ENCODE peak calls at places on chromosomes 5 and 9, in five cellular contexts. One of them, this sample, is unnamed.

GRCh38 chr5:9108156-9108555 is 437.7 kb downstream of the SEMA5A start:
- DNase-seq in IMR-90: peak
- DNase-seq in CD8-positive, alpha-beta T cell: no peak
- DNase-seq in A673: no peak
- DNase-seq in brain microvascular endothelial cell: no peak
- DNase-seq in this sample: no peak

GRCh38 chr5:180609817-180610550 is 18.7 kb upstream of the SCGB3A1 start:
- DNase-seq in brain microvascular endothelial cell: no peak
- DNase-seq in IMR-90: no peak
- DNase-seq in A673: no peak
- DNase-seq in CD8-positive, alpha-beta T cell: no peak
- DNase-seq in this sample: no peak

GRCh38 chr9:19239955-19240354 is 9.5 kb downstream of the DENND4C start:
- DNase-seq in A673: no peak
- DNase-seq in IMR-90: peak
- DNase-seq in brain microvascular endothelial cell: no peak
- DNase-seq in CD8-positive, alpha-beta T cell: no peak
- DNase-seq in this sample: no peak

GRCh38 chr5:67648201-67648671 is 451.6 kb upstream of the CD180 start:
- DNase-seq in CD8-positive, alpha-beta T cell: no peak
- DNase-seq in brain microvascular endothelial cell: peak
- DNase-seq in IMR-90: no peak
- DNase-seq in A673: peak
- DNase-seq in this sample: no peak

GRCh38 chr9:85900504-85901201 is 40.3 kb upstream of the NAA35 start:
- DNase-seq in IMR-90: peak
- DNase-seq in brain microvascular endothelial cell: peak
- DNase-seq in A673: peak
- DNase-seq in CD8-positive, alpha-beta T cell: peak
- DNase-seq in this sample: peak

GRCh38 chr5:150293091-150293941 is 3.7 kb upstream of the CAMK2A start:
- DNase-seq in brain microvascular endothelial cell: no peak
- DNase-seq in CD8-positive, alpha-beta T cell: no peak
- DNase-seq in IMR-90: no peak
- DNase-seq in A673: no peak
- DNase-seq in this sample: no peak

GRCh38 chr9:129682381-129682780 is 16.9 kb downstream of the PRRX2 start:
- DNase-seq in A673: no peak
- DNase-seq in CD8-positive, alpha-beta T cell: no peak
- DNase-seq in brain microvascular endothelial cell: no peak
- DNase-seq in IMR-90: no peak
- DNase-seq in this sample: no peak

GRCh38 chr5:91245074-91245452 is 138.1 kb downstream of the ARRDC3 start:
- DNase-seq in CD8-positive, alpha-beta T cell: no peak
- DNase-seq in A673: no peak
- DNase-seq in brain microvascular endothelial cell: no peak
- DNase-seq in IMR-90: no peak
- DNase-seq in this sample: no peak

GRCh38 chr5:135266975-135267374 is 132.1 kb downstream of the MACROH2A1 start:
- DNase-seq in brain microvascular endothelial cell: peak
- DNase-seq in A673: no peak
- DNase-seq in IMR-90: peak
- DNase-seq in CD8-positive, alpha-beta T cell: no peak
- DNase-seq in this sample: no peak

GRCh38 chr9:13278023-13278367 is 1.5 kb downstream of the MPDZ start:
- DNase-seq in brain microvascular endothelial cell: peak
- DNase-seq in A673: no peak
- DNase-seq in IMR-90: peak
- DNase-seq in CD8-positive, alpha-beta T cell: no peak
- DNase-seq in this sample: no peak

GRCh38 chr9:126236273-126236672 is 90.4 kb upstream of the MVB12B start:
- DNase-seq in CD8-positive, alpha-beta T cell: no peak
- DNase-seq in A673: no peak
- DNase-seq in IMR-90: no peak
- DNase-seq in brain microvascular endothelial cell: no peak
- DNase-seq in this sample: no peak

GRCh38 chr9:124671861-124672260 is 99.2 kb downstream of the NR6A1 start:
- DNase-seq in CD8-positive, alpha-beta T cell: no peak
- DNase-seq in A673: no peak
- DNase-seq in brain microvascular endothelial cell: no peak
- DNase-seq in IMR-90: no peak
- DNase-seq in this sample: no peak

GRCh38 chr5:132483661-132484385 is 6.8 kb downstream of the IRF1 start:
- DNase-seq in IMR-90: no peak
- DNase-seq in CD8-positive, alpha-beta T cell: no peak
- DNase-seq in A673: no peak
- DNase-seq in brain microvascular endothelial cell: no peak
- DNase-seq in this sample: no peak

GRCh38 chr9:93595861-93596365 is 19.5 kb downstream of the PHF2 start:
- DNase-seq in CD8-positive, alpha-beta T cell: no peak
- DNase-seq in brain microvascular endothelial cell: no peak
- DNase-seq in IMR-90: no peak
- DNase-seq in A673: no peak
- DNase-seq in this sample: no peak

GRCh38 chr5:53482717-53483638 is 2.5 kb downstream of the FST start:
- DNase-seq in brain microvascular endothelial cell: no peak
- DNase-seq in A673: peak
- DNase-seq in IMR-90: peak
- DNase-seq in CD8-positive, alpha-beta T cell: no peak
- DNase-seq in this sample: no peak

GRCh38 chr5:79143684-79144379 is 32.2 kb downstream of the BHMT start:
- DNase-seq in brain microvascular endothelial cell: peak
- DNase-seq in IMR-90: peak
- DNase-seq in A673: no peak
- DNase-seq in CD8-positive, alpha-beta T cell: no peak
- DNase-seq in this sample: no peak

GRCh38 chr5:11797132-11797531 is 107.1 kb downstream of the CTNND2 start:
- DNase-seq in brain microvascular endothelial cell: no peak
- DNase-seq in IMR-90: no peak
- DNase-seq in CD8-positive, alpha-beta T cell: no peak
- DNase-seq in A673: peak
- DNase-seq in this sample: no peak

GRCh38 chr9:109013678-109014145 is 413 bp upstream of the CTNNAL1 start:
- DNase-seq in brain microvascular endothelial cell: peak
- DNase-seq in CD8-positive, alpha-beta T cell: no peak
- DNase-seq in A673: peak
- DNase-seq in IMR-90: no peak
- DNase-seq in this sample: no peak

DNA sequence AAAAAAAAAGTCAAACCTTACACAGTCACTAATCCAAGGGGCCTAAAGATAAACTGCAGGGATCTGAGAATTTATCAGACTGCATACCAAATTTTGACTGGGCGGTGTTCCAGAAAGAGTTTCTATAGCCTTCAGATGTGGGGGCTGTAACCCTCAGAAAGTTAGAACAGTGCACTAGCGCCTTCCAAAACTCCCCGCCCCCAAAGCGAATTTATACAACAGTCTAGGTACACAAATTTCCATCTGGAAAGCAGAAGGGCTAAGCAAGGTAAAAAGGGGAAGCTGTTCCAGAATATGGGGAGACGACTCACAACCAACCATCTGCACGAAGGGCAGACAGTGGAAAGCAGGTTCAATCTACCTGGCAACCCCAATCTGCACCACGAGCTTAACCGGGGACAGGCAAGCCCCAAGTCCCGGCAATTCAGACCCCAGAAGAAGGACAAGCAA is 799 bp downstream of the ERMP1 start:
- DNase-seq in CD8-positive, alpha-beta T cell: peak
- DNase-seq in A673: peak
- DNase-seq in IMR-90: no peak
- DNase-seq in brain microvascular endothelial cell: no peak
- DNase-seq in this sample: peak
- H3K27ac ChIP-seq in CD8-positive, alpha-beta T cell: peak
- H3K27ac ChIP-seq in A673: no peak
- H3K27ac ChIP-seq in IMR-90: no peak
- H3K27ac ChIP-seq in brain microvascular endothelial cell: no peak
- H3K27ac ChIP-seq in this sample: peak

GRCh38 chr9:130921923-130922662 is 17.0 kb downstream of the FIBCD1 start:
- DNase-seq in IMR-90: no peak
- DNase-seq in CD8-positive, alpha-beta T cell: no peak
- DNase-seq in A673: no peak
- DNase-seq in brain microvascular endothelial cell: no peak
- DNase-seq in this sample: no peak
- H3K27ac ChIP-seq in IMR-90: no peak
- H3K27ac ChIP-seq in CD8-positive, alpha-beta T cell: no peak
- H3K27ac ChIP-seq in A673: no peak
- H3K27ac ChIP-seq in brain microvascular endothelial cell: no peak
- H3K27ac ChIP-seq in this sample: no peak

GRCh38 chr9:116471943-116472506 is 215.1 kb upstream of the TRIM32 start:
- DNase-seq in brain microvascular endothelial cell: no peak
- DNase-seq in A673: no peak
- DNase-seq in CD8-positive, alpha-beta T cell: no peak
- DNase-seq in IMR-90: no peak
- DNase-seq in this sample: no peak
- H3K27ac ChIP-seq in brain microvascular endothelial cell: no peak
- H3K27ac ChIP-seq in A673: peak
- H3K27ac ChIP-seq in CD8-positive, alpha-beta T cell: no peak
- H3K27ac ChIP-seq in IMR-90: peak
- H3K27ac ChIP-seq in this sample: no peak

GRCh38 chr9:133676450-133676849 is 40.3 kb downstream of the DBH start:
- DNase-seq in IMR-90: no peak
- DNase-seq in CD8-positive, alpha-beta T cell: no peak
- DNase-seq in brain microvascular endothelial cell: no peak
- DNase-seq in A673: no peak
- DNase-seq in this sample: no peak
- H3K27ac ChIP-seq in IMR-90: no peak
- H3K27ac ChIP-seq in CD8-positive, alpha-beta T cell: peak
- H3K27ac ChIP-seq in brain microvascular endothelial cell: no peak
- H3K27ac ChIP-seq in A673: no peak
- H3K27ac ChIP-seq in this sample: no peak

This sample was measured in Karpas-422.